ENCODE peak calls at places on chromosomes 16 and 17, in five cellular contexts. M is CD8-positive, alpha-beta memory T cell; Q is PC-3; S is heart right ventricle; R is MM.1S. A is an unnamed sample. For H3K4me1, the result is how much of the 10 kb centered on the place peaks cover.

GRCh38 chr16:69706975-69707340 is 19.4 kb downstream of the NQO1 start:
- DNase-seq in M (no peak), S (no peak), Q (no peak), R (no peak), A (no peak)

GRCh38 chr16:80824623-80825364 is 20.4 kb upstream of the CDYL2 start:
- DNase-seq in S (no peak), M (peak), R (peak), Q (peak), A (no peak)

GRCh38 chr17:48134912-48135480 is 27.4 kb downstream of the SNX11 start:
- DNase-seq in Q (peak), S (no peak), M (no peak), R (no peak), A (no peak)

GRCh38 chr16:50445603-50446250 is 76.9 kb upstream of the BRD7 start:
- DNase-seq in M (no peak), S (no peak), Q (no peak), R (no peak), A (no peak)

GRCh38 chr17:4229627-4230026 is 34.2 kb downstream of the ANKFY1 start:
- DNase-seq in Q (no peak), R (no peak), M (no peak), S (peak), A (peak)

GRCh38 chr17:66661411-66661843 is 173.5 kb upstream of the CACNG5 start:
- DNase-seq in M (no peak), R (no peak), S (no peak), Q (peak), A (no peak)

GRCh38 chr16:89701425-89702406 is at the start of gene SPATA2L:
- DNase-seq in M (peak), S (peak), R (peak), Q (peak), A (peak)

GRCh38 chr16:70402916-70403659 is 35.8 kb downstream of the ST3GAL2 start:
- DNase-seq in R (no peak), S (no peak), M (no peak), Q (no peak), A (no peak)

GRCh38 chr16:58843675-58844074 is 109.6 kb upstream of the GOT2 start:
- DNase-seq in R (peak), Q (peak), M (no peak), S (no peak), A (no peak)

GRCh38 chr16:54080524-54081008 is 206.0 kb downstream of the IRX3 start:
- DNase-seq in S (no peak), Q (peak), R (no peak), M (no peak), A (no peak)

GRCh38 chr17:50908860-50909764 is 43.0 kb upstream of the TOB1 start:
- DNase-seq in R (no peak), M (peak), Q (no peak), S (peak), A (peak)

GRCh38 chr17:45170976-45171337 is 9.3 kb downstream of the HEXIM2 start:
- DNase-seq in M (no peak), R (no peak), S (peak), Q (peak), A (peak)

GRCh38 chr16:70644763-70645597 is 1.4 kb upstream of the IL34 start:
- DNase-seq in M (no peak), R (no peak), Q (no peak), S (no peak), A (no peak)

GRCh38 chr17:16037636-16038035 is 38.0 kb downstream of the TTC19 start:
- DNase-seq in M (no peak), S (no peak), Q (no peak), R (peak), A (no peak)
- H3K27ac ChIP-seq in M (no peak), S (no peak), Q (no peak), R (peak), A (no peak)

GRCh38 chr16:85029413-85029794 is 1.8 kb downstream of the KIAA0513 start:
- DNase-seq in M (peak), S (no peak), R (peak), Q (peak), A (no peak)

GRCh38 chr16:85027968-85028637 is 508 bp downstream of the KIAA0513 start:
- DNase-seq in S (no peak), Q (no peak), R (no peak), M (no peak), A (no peak)

GRCh38 chr16:85029981-85030381 is 2.4 kb downstream of the KIAA0513 start:
- DNase-seq in M (no peak), Q (peak), R (no peak), S (no peak), A (no peak)

GRCh38 chr16:85027349-85027967 is at the start of gene KIAA0513:
- DNase-seq in M (peak), R (peak), S (peak), Q (peak), A (peak)

GRCh38 chr16:85028638-85029412 is 1.2 kb downstream of the KIAA0513 start:
- DNase-seq in Q (peak), S (no peak), M (peak), R (peak), A (peak)
- H3K4me3 ChIP-seq in Q (peak), S (no peak), M (peak), R (peak), A (peak)

GRCh38 chr16:9113707-9114106 is 22.3 kb downstream of the HAPSTR1 start:
- DNase-seq in M (no peak), R (no peak), Q (no peak), S (no peak), A (no peak)
- H3K4me1 ChIP-seq in M (half or more), R (under half), Q (under half), S (half or more), A (under half)

DNA sequence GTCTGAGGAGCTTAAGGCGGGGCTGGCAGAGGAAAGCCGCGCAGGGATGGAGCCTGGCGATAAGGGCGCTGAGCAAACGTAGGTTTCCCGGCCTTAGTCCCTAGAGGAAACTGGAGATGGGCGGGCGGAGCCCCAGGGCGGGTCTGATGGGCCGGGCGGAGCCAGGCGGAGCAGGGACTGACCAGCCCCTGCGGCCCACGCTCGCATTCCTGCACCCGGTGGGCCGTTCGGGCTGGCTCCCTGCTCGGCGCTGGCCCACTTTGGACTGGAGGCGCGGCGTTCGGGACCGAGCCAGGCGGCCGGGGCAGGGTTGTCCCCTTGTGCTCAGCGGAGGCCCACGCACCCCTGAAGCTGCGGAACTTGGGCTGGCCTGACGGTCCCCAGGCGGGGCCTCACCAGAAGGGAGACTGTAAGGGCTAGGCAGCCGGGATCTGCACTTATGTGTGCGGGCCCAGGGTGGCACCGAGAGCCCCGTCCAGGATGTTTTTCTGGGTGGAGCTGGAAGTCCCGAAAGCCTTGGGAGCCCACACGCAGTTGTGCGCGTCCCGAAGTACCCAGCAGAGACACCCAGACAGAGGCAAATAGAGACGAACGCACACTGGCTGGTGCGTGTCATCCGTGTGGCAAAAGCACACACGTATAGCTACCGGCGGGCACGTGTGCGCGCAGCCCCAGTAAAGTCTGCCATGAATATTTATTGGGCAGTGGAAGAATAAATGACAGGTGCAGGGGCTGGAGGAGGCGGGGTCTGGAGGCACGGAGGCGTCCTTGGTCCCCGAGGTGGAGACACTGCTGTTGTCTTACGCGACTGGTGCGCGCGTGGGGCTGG is 1.4 kb downstream of the PYDC1 start:
- DNase-seq in M (no peak), Q (peak), S (peak), R (no peak), A (peak)
- H3K27ac ChIP-seq in M (peak), Q (no peak), S (no peak), R (no peak), A (no peak)

DNA sequence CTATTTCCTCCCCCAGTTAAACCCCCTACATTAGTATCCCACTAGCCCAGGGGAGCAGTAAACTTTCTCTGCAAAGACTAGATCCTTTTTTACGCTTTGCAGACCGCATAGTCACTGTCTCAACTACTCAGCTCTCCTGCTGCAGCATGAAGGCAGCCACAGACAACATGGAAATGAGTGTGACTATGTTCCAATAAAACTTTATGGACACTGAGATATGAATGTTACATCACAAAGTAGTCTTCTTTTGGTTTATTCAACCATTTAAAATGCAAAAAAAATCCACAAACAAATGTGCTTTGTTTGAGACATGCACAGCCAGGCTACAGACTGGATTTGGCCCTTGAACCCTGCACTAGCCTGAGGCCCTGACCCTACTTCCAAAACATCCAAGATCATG is 1.9 kb upstream of the RNASEK start:
- DNase-seq in R (no peak), S (no peak), M (no peak), Q (no peak), A (no peak)
- H3K4me3 ChIP-seq in R (no peak), S (no peak), M (no peak), Q (peak), A (no peak)

GRCh38 chr17:82967268-82968032 is 112.0 kb upstream of the METRNL start:
- DNase-seq in R (no peak), S (no peak), Q (no peak), M (no peak), A (no peak)

GRCh38 chr17:82966415-82966814 is 113.0 kb upstream of the METRNL start:
- DNase-seq in M (no peak), Q (no peak), R (no peak), S (no peak), A (peak)

GRCh38 chr17:82963104-82963950 is 116.1 kb upstream of the METRNL start:
- DNase-seq in Q (peak), S (peak), M (no peak), R (no peak), A (peak)

GRCh38 chr17:82964851-82965341 is 114.5 kb upstream of the METRNL start:
- DNase-seq in R (no peak), Q (no peak), M (no peak), S (no peak), A (peak)

GRCh38 chr17:82965371-82965770 is 114.0 kb upstream of the METRNL start:
- DNase-seq in R (no peak), S (no peak), Q (no peak), M (no peak), A (peak)
- H3K4me1 ChIP-seq in R (under half), S (under half), Q (under half), M (under half), A (under half)

DNA sequence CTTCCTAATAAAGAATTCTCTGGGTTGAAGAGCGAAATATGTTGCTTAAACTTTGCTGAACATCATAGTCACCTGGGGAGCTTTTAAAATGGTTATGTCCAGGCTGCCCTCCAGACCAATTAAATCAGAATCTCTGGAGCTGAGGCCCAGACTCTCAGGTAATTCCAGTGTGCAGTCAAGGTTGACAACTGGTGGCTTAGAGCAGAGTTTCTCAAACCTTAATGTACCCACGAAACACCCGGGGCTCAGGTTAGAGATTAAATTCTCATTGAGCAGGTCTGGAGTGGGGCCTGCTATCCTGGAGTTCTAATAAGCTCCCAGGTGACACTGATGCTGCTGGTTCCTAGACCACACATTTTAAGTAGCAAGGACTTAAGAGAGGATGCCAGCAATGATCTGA is 167.2 kb downstream of the SNX29 start:
- DNase-seq in M (no peak), S (no peak), Q (no peak), R (no peak), A (no peak)
- H3K27ac ChIP-seq in M (no peak), S (no peak), Q (no peak), R (no peak), A (no peak)

A was measured in right cardiac atrium.